ENCODE peak calls at places on chromosomes 5 and 9, in eight cellular contexts. M, Z, C, Y, K, T, V and A are unnamed samples.

GRCh38 chr5:132258102-132259060 is 885 bp downstream of the PDLIM4 start:
- DNase-seq in M (no peak), Z (peak; percentile 23), C (no peak), Y (no peak), K (peak; percentile 42), T (peak; percentile 50), V (peak; percentile 66), A (peak; percentile 68)

GRCh38 chr5:107558951-107559350 is 111.8 kb downstream of the EFNA5 start:
- DNase-seq in M (peak; percentile 32), Z (no peak), C (no peak), Y (no peak), K (no peak), T (no peak), V (no peak), A (no peak)

GRCh38 chr9:99052849-99053715 is 51.8 kb upstream of the TGFBR1 start:
- DNase-seq in M (no peak), Z (no peak), C (no peak), Y (no peak), K (no peak), T (no peak), V (no peak), A (no peak)

GRCh38 chr5:88680253-88681132 is 202.5 kb downstream of the MEF2C start:
- DNase-seq in M (peak; percentile 88), Z (peak; percentile 76), C (peak; percentile 86), Y (no peak), K (peak; percentile 52), T (no peak), V (peak; percentile 35), A (peak; percentile 47)

GRCh38 chr5:42268630-42269029 is 154.6 kb upstream of the GHR start:
- DNase-seq in M (no peak), Z (no peak), C (no peak), Y (no peak), K (no peak), T (peak; percentile 14), V (peak; percentile 65), A (no peak)

GRCh38 chr5:141223112-141223783 is at the start of gene PCDHB14:
- DNase-seq in M (peak; percentile 85), Z (no peak), C (peak; percentile 9), Y (no peak), K (no peak), T (peak; percentile 7), V (peak; percentile 65), A (no peak)

GRCh38 chr5:141605523-141606277 is 13.1 kb downstream of the DIAPH1 start:
- DNase-seq in M (no peak), Z (peak; percentile 54), C (no peak), Y (peak; percentile 61), K (peak; percentile 61), T (no peak), V (no peak), A (no peak)

GRCh38 chr5:176578391-176578808 is 29.3 kb downstream of the CDHR2 start:
- DNase-seq in M (peak; percentile 79), Z (peak; percentile 74), C (peak; percentile 86), Y (no peak), K (no peak), T (peak; percentile 14), V (peak; percentile 68), A (peak; percentile 31)

GRCh38 chr5:179324760-179325295 is 20.4 kb downstream of the ADAMTS2 start:
- DNase-seq in M (no peak), Z (no peak), C (no peak), Y (no peak), K (no peak), T (no peak), V (no peak), A (no peak)

GRCh38 chr5:179766021-179766725 is 27.6 kb upstream of the LTC4S start:
- DNase-seq in M (no peak), Z (no peak), C (no peak), Y (no peak), K (no peak), T (peak; percentile 79), V (no peak), A (no peak)

GRCh38 chr5:134000116-134000515 is 4.7 kb downstream of the VDAC1 start:
- DNase-seq in M (no peak), Z (no peak), C (no peak), Y (no peak), K (peak; percentile 54), T (no peak), V (no peak), A (no peak)
- H3K4me3 ChIP-seq in M (no peak overlapping the region), Z (no peak overlapping the region), C (no peak overlapping the region), Y (no peak overlapping the region), K (no peak overlapping the region), T (no peak overlapping the region), V (no peak overlapping the region), A (no peak overlapping the region)

GRCh38 chr9:121185774-121186403 is 15.8 kb downstream of the RAB14 start:
- DNase-seq in M (no peak), Z (no peak), C (no peak), Y (no peak), K (no peak), T (no peak), V (no peak), A (no peak)

GRCh38 chr9:121189660-121190059 is 12.0 kb downstream of the RAB14 start:
- DNase-seq in M (no peak), Z (no peak), C (no peak), Y (no peak), K (no peak), T (no peak), V (no peak), A (no peak)

GRCh38 chr9:121189006-121189405 is 12.7 kb downstream of the RAB14 start:
- DNase-seq in M (no peak), Z (no peak), C (no peak), Y (no peak), K (no peak), T (no peak), V (no peak), A (no peak)

GRCh38 chr9:121185178-121185745 is 16.4 kb downstream of the RAB14 start:
- DNase-seq in M (no peak), Z (no peak), C (no peak), Y (no peak), K (no peak), T (no peak), V (no peak), A (no peak)

GRCh38 chr9:121187681-121188305 is 13.9 kb downstream of the RAB14 start:
- DNase-seq in M (no peak), Z (no peak), C (no peak), Y (no peak), K (no peak), T (peak; percentile 32), V (no peak), A (no peak)
- H3K4me1 ChIP-seq in M (no peaks in the 10 kb centered on the region), Z (no peaks in the 10 kb centered on the region), C (peaks cover 14% of the 10 kb centered on the region), Y (peaks cover 92% of the 10 kb centered on the region), K (peaks cover 64% of the 10 kb centered on the region), T (peaks cover 3% of the 10 kb centered on the region), V (peaks cover 2% of the 10 kb centered on the region), A (peaks cover 8% of the 10 kb centered on the region)

DNA sequence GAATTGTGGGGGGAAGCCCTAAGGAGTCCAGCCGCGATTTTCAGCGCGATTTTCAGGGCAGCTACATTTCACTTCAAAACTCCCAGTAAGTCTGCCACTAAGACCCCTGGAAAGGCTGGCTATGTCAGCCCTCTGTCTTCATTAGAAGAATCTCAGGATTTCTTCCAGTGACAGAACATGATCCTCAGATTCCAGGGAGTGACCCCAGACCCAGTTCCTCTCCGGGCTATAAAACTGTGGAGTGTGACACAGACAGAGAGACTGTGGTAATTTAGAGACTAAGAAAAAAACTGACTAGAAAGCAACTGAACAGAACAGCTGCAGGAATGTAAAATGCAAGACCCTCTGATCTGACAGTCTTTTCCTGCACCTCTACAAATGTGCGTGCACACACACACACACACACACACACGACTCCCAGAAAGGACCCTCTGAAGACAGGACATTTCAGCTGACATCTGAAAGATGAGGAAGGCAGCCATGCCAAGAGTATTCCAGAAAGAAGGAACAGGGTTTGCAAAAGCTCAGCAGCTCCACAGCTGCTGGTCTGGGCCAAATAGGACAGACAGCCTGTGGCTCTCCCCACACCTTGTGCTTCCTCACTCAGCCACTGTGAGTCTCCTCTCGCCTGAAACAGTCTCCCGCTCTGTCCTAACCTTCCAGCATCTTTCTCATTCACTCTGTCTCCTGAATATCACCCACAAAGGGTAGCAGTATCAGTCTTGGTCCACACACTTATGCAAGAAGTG is 188.9 kb downstream of the PALM2AKAP2 start:
- DNase-seq in M (peak; percentile 47), Z (no peak), C (no peak), Y (no peak), K (no peak), T (no peak), V (peak; percentile 8), A (peak; percentile 20)
- TF ChIP-seq CTCF in M (peak; percentile 26), Z (no peak), C (no peak), Y (no peak), K (no peak), T (peak; percentile 5), V (peak; percentile 42), A (no peak)

GRCh38 chr5:3615829-3616228 is 20.2 kb downstream of the IRX1 start:
- DNase-seq in M (no peak), Z (no peak), C (no peak), Y (no peak), K (no peak), T (no peak), V (no peak), A (no peak)
- H3K4me3 ChIP-seq in M (no peak overlapping the region), Z (no peak overlapping the region), C (no peak overlapping the region), Y (no peak overlapping the region), K (no peak overlapping the region), T (no peak overlapping the region), V (no peak overlapping the region), A (no peak overlapping the region)

GRCh38 chr9:96496368-96497116 is 46.6 kb downstream of the HABP4 start:
- DNase-seq in M (no peak), Z (no peak), C (no peak), Y (no peak), K (no peak), T (no peak), V (no peak), A (no peak)

GRCh38 chr9:96494215-96494800 is 44.3 kb downstream of the HABP4 start:
- DNase-seq in M (no peak), Z (no peak), C (no peak), Y (no peak), K (no peak), T (peak; percentile 25), V (no peak), A (no peak)

GRCh38 chr9:96497117-96497399 is 47.1 kb downstream of the HABP4 start:
- DNase-seq in M (no peak), Z (no peak), C (no peak), Y (no peak), K (no peak), T (no peak), V (no peak), A (no peak)

GRCh38 chr9:96493757-96494156 is 43.8 kb downstream of the HABP4 start:
- DNase-seq in M (peak; percentile 59), Z (no peak), C (no peak), Y (no peak), K (no peak), T (no peak), V (no peak), A (no peak)

GRCh38 chr9:96495341-96495740 is 45.4 kb downstream of the HABP4 start:
- DNase-seq in M (no peak), Z (no peak), C (no peak), Y (no peak), K (no peak), T (peak; percentile 97), V (peak; percentile 55), A (no peak)
- H3K4me1 ChIP-seq in M (peaks cover 12% of the 10 kb centered on the region), Z (no peaks in the 10 kb centered on the region), C (no peaks in the 10 kb centered on the region), Y (peaks cover 20% of the 10 kb centered on the region), K (peaks cover 13% of the 10 kb centered on the region), T (peaks cover 4% of the 10 kb centered on the region), V (peaks cover 7% of the 10 kb centered on the region), A (no peaks in the 10 kb centered on the region)

DNA sequence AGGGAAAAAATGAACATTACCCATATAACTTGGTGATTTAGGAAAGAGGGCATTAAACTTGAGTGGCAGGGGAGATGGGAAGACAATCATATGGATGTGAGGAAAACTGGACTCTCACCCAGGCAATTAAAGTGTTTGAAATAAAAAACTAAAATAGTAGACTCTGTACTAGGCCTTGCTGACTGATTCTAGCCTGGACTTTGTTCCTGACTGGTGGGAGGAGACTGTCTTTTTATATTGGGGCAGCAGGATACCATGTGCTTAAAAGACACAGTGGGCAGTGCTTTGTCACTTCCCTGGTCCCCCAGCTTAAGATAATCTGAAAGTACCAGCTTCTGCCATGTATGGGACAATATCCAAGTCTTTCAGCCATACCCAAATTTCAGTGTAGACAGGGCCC is 107.0 kb downstream of the ACTL7B start:
- DNase-seq in M (no peak), Z (peak; percentile 65), C (no peak), Y (no peak), K (no peak), T (no peak), V (no peak), A (no peak)
- TF ChIP-seq CTCF in M (no peak), Z (no peak), C (no peak), Y (no peak), K (no peak), T (no peak), V (no peak), A (no peak)